ENCODE peak calls at places on chromosome 9, in nine cellular contexts. R is uterus; K is prostate gland; Y is GM23338; Q is GM12865; M is CD8-positive, alpha-beta T cell; T is GM06990; E is foreskin fibroblast; I is K562. N is an unnamed sample.

GRCh38 chr9:6944093-6944551 is 186.3 kb downstream of the KDM4C start:
- DNase-seq in K (no peak), E (peak; percentile 83), M (no peak), T (no peak), Y (no peak), Q (no peak), R (no peak), I (no peak), N (peak; percentile 86)

GRCh38 chr9:110244616-110245015 is 11.7 kb downstream of the TXN start:
- DNase-seq in E (no peak), R (no peak), T (no peak), K (no peak), M (no peak), Y (no peak), Q (no peak), I (no peak), N (no peak)

GRCh38 chr9:87787735-87788134 is 61.8 kb downstream of the CTSL start:
- DNase-seq in Q (no peak), I (peak; percentile 22), R (no peak), M (no peak), K (no peak), T (no peak), Y (no peak), E (peak; percentile 47), N (peak; percentile 7)

GRCh38 chr9:18438300-18438925 is 35.5 kb upstream of the ADAMTSL1 start:
- DNase-seq in R (peak; percentile 66), K (peak; percentile 6), M (no peak), E (peak; percentile 67), T (no peak), Y (peak; percentile 81), Q (no peak), I (no peak), N (peak; percentile 57)

GRCh38 chr9:111108946-111109345 is 70.7 kb upstream of the LPAR1 start:
- DNase-seq in R (no peak), E (peak; percentile 97), M (no peak), Q (peak; percentile 27), T (no peak), K (no peak), I (no peak), Y (no peak), N (peak; percentile 78)

GRCh38 chr9:35341585-35341984 is 148.3 kb upstream of the RUSC2 start:
- DNase-seq in M (no peak), Q (peak; percentile 4), K (no peak), T (no peak), R (peak; percentile 43), E (peak; percentile 89), Y (peak; percentile 41), I (no peak), N (peak; percentile 81)

GRCh38 chr9:131233556-131233955 is 42.8 kb downstream of the FAM78A start:
- DNase-seq in R (no peak), E (no peak), K (no peak), I (no peak), M (no peak), T (no peak), Q (no peak), Y (no peak), N (no peak)

GRCh38 chr9:83681490-83681889 is 26.3 kb downstream of the UBQLN1 start:
- DNase-seq in Q (no peak), K (no peak), Y (no peak), M (no peak), E (no peak), R (no peak), I (no peak), T (no peak), N (no peak)

GRCh38 chr9:20125721-20126120 is 336.9 kb upstream of the SLC24A2 start:
- DNase-seq in K (no peak), Q (no peak), E (peak; percentile 36), R (no peak), M (no peak), I (no peak), Y (no peak), T (no peak), N (no peak)

GRCh38 chr9:114382951-114383865 is 4.6 kb downstream of the AKNA start:
- DNase-seq in T (peak; percentile 68), R (peak; percentile 60), I (no peak), K (no peak), Y (peak; percentile 83), M (peak; percentile 69), Q (peak; percentile 83), E (peak; percentile 72), N (peak; percentile 67)

GRCh38 chr9:4837768-4838546 is 45.2 kb downstream of the RCL1 start:
- DNase-seq in Q (no peak), M (no peak), R (no peak), K (no peak), I (no peak), T (no peak), E (peak; percentile 59), Y (no peak), N (peak; percentile 85)

GRCh38 chr9:73736266-73736665 is 584.6 kb downstream of the ANXA1 start:
- DNase-seq in M (no peak), I (no peak), R (no peak), T (no peak), Q (no peak), E (no peak), Y (no peak), K (no peak), N (no peak)

GRCh38 chr9:6563036-6563435 is 82.5 kb downstream of the GLDC start:
- DNase-seq in Q (no peak), K (no peak), T (no peak), R (no peak), E (peak; percentile 40), I (no peak), M (no peak), Y (no peak), N (peak; percentile 43)

GRCh38 chr9:110578896-110579752 is at the start of gene SVEP1:
- DNase-seq in Y (peak; percentile 70), I (no peak), K (no peak), R (peak; percentile 51), T (peak; percentile 22), Q (no peak), M (no peak), E (peak; percentile 86), N (peak; percentile 73)

GRCh38 chr9:36818242-36818938 is 215.7 kb downstream of the PAX5 start:
- DNase-seq in E (peak; percentile 16), R (no peak), M (no peak), Y (peak; percentile 48), Q (no peak), T (no peak), K (no peak), I (no peak), N (no peak)

GRCh38 chr9:124008307-124008854 is 3.2 kb upstream of the LHX2 start:
- DNase-seq in M (no peak), Y (peak; percentile 76), R (no peak), I (no peak), K (no peak), T (no peak), E (no peak), Q (no peak), N (no peak)
- H3K4me3 ChIP-seq in M (no peak overlapping the region), Y (peak overlapping the region; percentile 71), R (no peak overlapping the region), I (no peak overlapping the region), K (no peak overlapping the region), T (peak overlapping the region; percentile 46), E (no peak overlapping the region), Q (no peak overlapping the region), N (no peak overlapping the region)

DNA sequence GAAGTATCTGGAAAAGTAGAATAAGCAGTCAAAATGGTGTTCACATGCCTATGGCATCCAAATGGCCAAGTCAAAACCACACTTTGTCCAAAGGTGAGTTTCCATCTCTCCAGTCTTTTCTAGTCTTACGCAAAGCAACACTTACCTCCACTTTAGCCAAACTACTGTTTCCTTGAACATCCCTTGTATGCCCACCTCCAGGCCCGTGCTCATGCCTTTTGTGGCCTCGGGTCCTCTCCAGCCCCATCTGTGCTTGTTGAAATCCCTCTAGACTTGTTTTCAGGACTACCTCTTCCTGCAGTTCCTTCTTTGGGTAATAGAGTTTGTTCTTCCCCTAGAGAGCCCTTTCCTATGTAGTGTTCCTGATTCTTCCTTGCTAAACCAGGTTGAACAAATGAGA is 61.0 kb downstream of the ANGPTL2 start:
- DNase-seq in E (no peak), Q (no peak), M (no peak), T (no peak), R (no peak), Y (no peak), I (no peak), K (no peak), N (no peak)
- TF ChIP-seq CTCF in E (no peak), Q (no peak), M (no peak), T (no peak), R (no peak), Y (no peak), I (no peak), K (no peak), N (no peak)

GRCh38 chr9:127561491-127562270 is 50.4 kb upstream of the STXBP1 start:
- DNase-seq in I (peak; percentile 76), E (peak; percentile 100), T (no peak), K (peak; percentile 76), M (no peak), Q (no peak), Y (peak; percentile 41), R (peak; percentile 86), N (peak; percentile 97)
- H3K4me3 ChIP-seq in I (no peak overlapping the region), E (no peak overlapping the region), T (no peak overlapping the region), K (no peak overlapping the region), M (no peak overlapping the region), Q (no peak overlapping the region), Y (no peak overlapping the region), R (no peak overlapping the region), N (peak overlapping the region; percentile 8)

GRCh38 chr9:95182854-95183563 is 134.5 kb downstream of the FANCC start:
- DNase-seq in K (no peak), Q (no peak), E (no peak), I (no peak), M (no peak), Y (peak; percentile 81), R (no peak), T (no peak), N (peak; percentile 14)
- TF ChIP-seq CTCF in K (no peak), Q (no peak), E (peak; percentile 13), I (no peak), M (no peak), Y (peak; percentile 57), R (no peak), T (no peak), N (peak; percentile 24)

GRCh38 chr9:14031761-14032279 is 282.1 kb downstream of the NFIB start:
- DNase-seq in Q (no peak), I (no peak), Y (no peak), T (no peak), K (no peak), M (no peak), E (peak; percentile 4), R (no peak), N (peak; percentile 60)
- H3K4me3 ChIP-seq in Q (no peak overlapping the region), I (no peak overlapping the region), Y (no peak overlapping the region), T (no peak overlapping the region), K (no peak overlapping the region), M (no peak overlapping the region), E (no peak overlapping the region), R (no peak overlapping the region), N (no peak overlapping the region)